ENCODE peak calls at places on chromosomes 2 and 18, in six cellular contexts. V, U, C, Z, A and R are unnamed samples.

GRCh38 chr2:237687666-237688065 is 60.3 kb downstream of the LRRFIP1 start:
- DNase-seq in V (no peak), Z (peak), U (peak), A (peak), C (peak), R (peak)

GRCh38 chr2:28695245-28695647 is 56.4 kb upstream of the PPP1CB start:
- DNase-seq in Z (no peak), A (no peak), C (no peak), U (no peak), V (no peak), R (no peak)

GRCh38 chr2:126719191-126720030 is 63.5 kb downstream of the GYPC start:
- DNase-seq in U (no peak), V (no peak), A (no peak), C (peak), Z (no peak), R (no peak)

GRCh38 chr2:180871649-180872048 is 108.8 kb upstream of the UBE2E3 start:
- DNase-seq in Z (no peak), V (no peak), C (no peak), A (no peak), U (no peak), R (no peak)

GRCh38 chr18:67517224-67517765 is 775 bp upstream of the DSEL start:
- DNase-seq in V (peak), A (peak), U (no peak), C (peak), Z (no peak), R (no peak)

GRCh38 chr2:63785096-63785495 is 56.6 kb upstream of the UGP2 start:
- DNase-seq in A (no peak), U (no peak), V (no peak), C (no peak), Z (no peak), R (no peak)

GRCh38 chr2:69386376-69386775 is 651 bp downstream of the GFPT1 start:
- DNase-seq in A (no peak), C (no peak), Z (no peak), U (no peak), V (no peak), R (no peak)

GRCh38 chr2:200756618-200757321 is 54.9 kb upstream of the BZW1 start:
- DNase-seq in V (no peak), A (peak), C (no peak), U (no peak), Z (peak), R (peak)

GRCh38 chr2:113078350-113078839 is 10.6 kb downstream of the IL1F10 start:
- DNase-seq in A (no peak), U (no peak), V (no peak), Z (peak), C (no peak), R (no peak)

GRCh38 chr2:237662671-237663093 is 35.3 kb downstream of the LRRFIP1 start:
- DNase-seq in C (peak), A (peak), Z (peak), V (peak), U (peak), R (peak)

GRCh38 chr2:8090748-8091700 is 590.8 kb upstream of the ID2 start:
- DNase-seq in Z (peak), A (peak), U (peak), C (peak), V (no peak), R (peak)

GRCh38 chr2:184920451-184920965 is 322.2 kb downstream of the ZNF804A start:
- DNase-seq in V (no peak), Z (no peak), U (no peak), A (no peak), C (no peak), R (no peak)

GRCh38 chr18:58993260-58993659 is 128.6 kb downstream of the ZNF532 start:
- DNase-seq in U (no peak), C (peak), V (no peak), Z (peak), A (no peak), R (peak)

GRCh38 chr2:134727385-134727784 is 8.6 kb upstream of the TMEM163 start:
- DNase-seq in U (no peak), C (no peak), Z (peak), A (no peak), V (no peak), R (no peak)

GRCh38 chr2:203551653-203552250 is 16.7 kb upstream of the RAPH1 start:
- DNase-seq in C (no peak), V (no peak), A (peak), U (no peak), Z (no peak), R (no peak)

GRCh38 chr18:48913201-48913600 is 37.6 kb downstream of the SMAD7 start:
- DNase-seq in Z (no peak), C (no peak), U (peak), V (no peak), A (no peak), R (no peak)

GRCh38 chr2:172804423-172804822 is 68.8 kb downstream of the RAPGEF4 start:
- DNase-seq in U (no peak), C (no peak), Z (no peak), V (no peak), A (no peak), R (no peak)

GRCh38 chr18:44895176-44895798 is 214.6 kb downstream of the SETBP1 start:
- DNase-seq in C (peak), V (no peak), A (peak), U (no peak), Z (peak), R (no peak)

GRCh38 chr2:151459368-151459767 is 49.7 kb downstream of the RIF1 start:
- DNase-seq in V (no peak), C (no peak), A (no peak), Z (no peak), U (no peak), R (no peak)

GRCh38 chr2:26299488-26300092 is 46.4 kb upstream of the SELENOI start:
- DNase-seq in A (peak), C (peak), Z (no peak), V (no peak), U (no peak), R (no peak)

GRCh38 chr2:212537311-212538155 is 1.1 kb downstream of the ERBB4 start:
- DNase-seq in C (no peak), Z (no peak), U (peak), V (peak), A (no peak), R (no peak)

GRCh38 chr2:237574894-237575868 is 8.8 kb downstream of the PRLH start:
- DNase-seq in Z (no peak), A (peak), V (no peak), U (peak), C (peak), R (no peak)

GRCh38 chr2:216691210-216691741 is 4.1 kb downstream of the IGFBP5 start:
- DNase-seq in U (peak), A (peak), Z (no peak), C (peak), V (no peak), R (no peak)

GRCh38 chr2:216688731-216689360 is 6.5 kb downstream of the IGFBP5 start:
- DNase-seq in A (no peak), Z (no peak), V (no peak), C (peak), U (peak), R (no peak)

GRCh38 chr2:216689397-216689796 is 6.0 kb downstream of the IGFBP5 start:
- DNase-seq in C (no peak), U (peak), A (no peak), Z (no peak), V (no peak), R (no peak)

GRCh38 chr2:216692636-216693413 is 2.5 kb downstream of the IGFBP5 start:
- DNase-seq in C (peak), V (no peak), Z (no peak), U (peak), A (peak), R (no peak)

GRCh38 chr2:216690451-216691209 is 4.7 kb downstream of the IGFBP5 start:
- DNase-seq in V (no peak), A (no peak), U (no peak), Z (no peak), C (no peak), R (peak)
- H3K4me3 ChIP-seq in V (no peak), A (peak), U (peak), Z (no peak), C (peak), R (peak)

GRCh38 chr2:129253461-129253812 is 726.0 kb upstream of the RAB6C start:
- DNase-seq in V (no peak), U (no peak), C (no peak), Z (no peak), A (no peak), R (no peak)
- TF ChIP-seq CTCF in V (peak), U (peak), C (peak), Z (no peak), A (no peak), R (no peak)

DNA sequence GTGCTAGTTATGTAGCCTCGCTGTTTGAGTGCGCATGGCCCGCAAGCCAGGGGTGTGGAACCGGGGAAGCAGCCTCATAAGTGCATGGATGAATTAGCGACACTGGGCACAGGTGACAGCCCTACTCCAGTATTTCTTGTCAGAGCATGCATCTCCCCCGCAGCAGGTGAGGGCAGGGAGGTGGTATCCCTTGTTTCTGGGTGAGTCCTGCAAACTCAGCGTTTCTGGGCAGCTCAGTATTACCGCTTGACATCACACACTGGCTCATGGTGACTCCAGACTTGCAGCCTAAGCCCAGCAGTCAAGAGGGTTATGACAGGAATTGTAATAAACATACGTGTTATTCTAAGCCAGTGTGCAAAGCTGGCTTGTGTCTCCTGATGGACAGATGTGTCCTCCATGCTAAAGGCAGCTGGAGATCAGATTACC is 2.5 kb downstream of the CABLES1 start:
- DNase-seq in C (no peak), U (no peak), A (no peak), V (no peak), Z (no peak), R (no peak)
- H3K4me3 ChIP-seq in C (peak), U (peak), A (no peak), V (no peak), Z (peak), R (peak)

GRCh38 chr2:173953047-173953424 is 12.1 kb downstream of the SP3 start:
- DNase-seq in U (no peak), V (no peak), Z (no peak), C (no peak), A (no peak), R (no peak)

GRCh38 chr2:173955867-173956266 is 9.3 kb downstream of the SP3 start:
- DNase-seq in U (no peak), A (no peak), V (no peak), Z (no peak), C (no peak), R (no peak)

GRCh38 chr2:173957517-173957916 is 7.7 kb downstream of the SP3 start:
- DNase-seq in V (no peak), C (no peak), U (no peak), A (no peak), Z (no peak), R (no peak)

GRCh38 chr2:173956454-173956853 is 8.7 kb downstream of the SP3 start:
- DNase-seq in Z (no peak), U (no peak), V (no peak), A (no peak), C (no peak), R (no peak)

GRCh38 chr2:173955004-173955403 is 10.2 kb downstream of the SP3 start:
- DNase-seq in C (no peak), A (no peak), V (no peak), Z (no peak), U (no peak), R (no peak)
- TF ChIP-seq CTCF in C (no peak), A (no peak), V (no peak), Z (no peak), U (no peak), R (no peak)

GRCh38 chr2:44937688-44938240 is 3.7 kb upstream of the SIX3 start:
- DNase-seq in C (no peak), V (no peak), A (no peak), U (peak), Z (no peak), R (no peak)

GRCh38 chr2:44940612-44941464 is 664 bp upstream of the SIX3 start:
- DNase-seq in A (no peak), U (no peak), Z (no peak), V (no peak), C (no peak), R (no peak)

GRCh38 chr2:44940053-44940494 is 1.4 kb upstream of the SIX3 start:
- DNase-seq in Z (no peak), V (no peak), C (no peak), U (no peak), A (no peak), R (no peak)

GRCh38 chr2:44938287-44939073 is 3.0 kb upstream of the SIX3 start:
- DNase-seq in U (no peak), Z (no peak), A (no peak), V (no peak), C (no peak), R (no peak)

DNA sequence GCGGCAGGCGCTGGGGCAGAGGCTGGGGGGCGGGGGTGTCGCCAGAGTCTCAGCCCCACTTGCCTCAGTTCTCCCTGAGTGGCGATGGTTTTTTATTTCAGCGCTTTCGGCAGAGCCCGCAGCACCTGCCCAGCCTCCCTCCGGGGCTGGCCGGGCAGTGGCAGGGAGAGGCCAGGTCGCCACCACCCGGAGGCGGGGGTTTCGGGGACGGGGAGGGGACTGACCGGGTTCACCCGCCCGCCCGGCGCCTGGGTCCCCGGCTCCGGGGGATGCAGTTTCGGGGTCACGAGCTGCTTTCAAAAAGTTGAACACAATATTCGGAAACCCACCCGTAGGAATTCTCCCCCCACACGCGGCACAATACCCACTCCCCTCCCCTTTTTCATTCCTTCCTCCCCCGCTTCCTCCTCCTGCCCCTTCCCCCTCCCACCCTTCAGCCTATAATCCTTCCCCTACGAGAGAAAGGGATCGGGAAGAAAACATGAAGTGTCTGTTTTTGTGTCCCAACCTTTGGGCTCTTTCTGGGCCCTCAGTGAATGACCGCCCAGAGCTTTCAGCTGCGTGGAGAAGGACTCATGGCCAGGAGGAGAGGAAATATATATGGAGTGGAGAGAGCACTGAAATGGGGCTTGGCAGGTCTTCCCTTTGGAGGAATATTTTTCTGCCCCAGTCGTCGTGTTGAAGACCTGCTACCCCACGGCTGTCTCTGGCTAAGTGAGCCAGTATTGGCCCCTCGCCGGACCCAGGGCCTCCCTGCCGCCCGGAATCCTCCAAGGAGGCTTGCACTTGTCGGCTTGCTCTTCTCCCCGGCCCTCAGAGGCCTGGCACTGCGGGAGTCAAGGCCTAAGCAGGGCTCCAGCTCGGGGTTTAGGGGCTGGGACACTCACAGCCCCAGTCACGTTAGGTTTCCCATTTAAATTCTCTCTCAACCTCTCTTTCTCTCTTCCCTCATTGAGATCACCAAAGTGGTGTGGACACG is 2.1 kb upstream of the SIX3 start:
- DNase-seq in U (no peak), A (no peak), V (no peak), C (no peak), Z (no peak), R (no peak)
- H3K4me3 ChIP-seq in U (no peak), A (peak), V (peak), C (peak), Z (no peak), R (no peak)

GRCh38 chr2:95165371-95166064 is at the start of gene ZNF2:
- DNase-seq in V (peak), C (peak), A (peak), Z (peak), U (peak), R (peak)
- TF ChIP-seq CTCF in V (no peak), C (peak), A (no peak), Z (peak), U (no peak), R (no peak)

GRCh38 chr18:31209041-31209440 is 46.4 kb upstream of the DSC1 start:
- DNase-seq in U (no peak), C (no peak), A (no peak), V (no peak), Z (no peak), R (no peak)

GRCh38 chr18:31213641-31214040 is 51.0 kb upstream of the DSC1 start:
- DNase-seq in U (no peak), A (no peak), C (no peak), Z (no peak), V (no peak), R (no peak)

GRCh38 chr18:31206064-31206463 is 43.4 kb upstream of the DSC1 start:
- DNase-seq in C (no peak), V (no peak), Z (no peak), U (no peak), A (no peak), R (no peak)

GRCh38 chr18:31206787-31207381 is 44.2 kb upstream of the DSC1 start:
- DNase-seq in Z (peak), U (peak), A (peak), V (peak), C (peak), R (no peak)

GRCh38 chr18:31211047-31211446 is 48.4 kb upstream of the DSC1 start:
- DNase-seq in U (no peak), V (no peak), A (no peak), Z (no peak), C (no peak), R (no peak)
- H3K4me3 ChIP-seq in U (no peak), V (no peak), A (no peak), Z (no peak), C (no peak), R (no peak)

GRCh38 chr2:24543252-24543651 is 52.2 kb downstream of the NCOA1 start:
- DNase-seq in Z (no peak), A (no peak), V (no peak), U (no peak), C (no peak), R (no peak)
- TF ChIP-seq CTCF in Z (peak), A (no peak), V (no peak), U (peak), C (peak), R (no peak)